ENCODE peak calls at places on chromosomes 1 and 21, in four cellular contexts. P is K562, A is HepG2, L is GM12878. H is an unnamed sample.

GRCh38 chr1:233844275-233844674 is 60.2 kb upstream of the SLC35F3 start:
- DNase-seq in P (no peak), A (no peak), L (no peak), H (no peak)

GRCh38 chr1:2053217-2053616 is 3.0 kb downstream of the PRKCZ start:
- DNase-seq in P (no peak), A (no peak), L (no peak), H (no peak)

GRCh38 chr21:41359289-41359688 is 2.5 kb upstream of the MX2 start:
- DNase-seq in P (no peak), A (no peak), L (no peak), H (peak; percentile 58)

GRCh38 chr1:177351361-177352108 is 180.8 kb downstream of the BRINP2 start:
- DNase-seq in P (no peak), A (no peak), L (no peak), H (no peak)

GRCh38 chr1:206117151-206117948 is at the start of gene AVPR1B:
- DNase-seq in P (no peak), A (no peak), L (no peak), H (peak; percentile 60)

GRCh38 chr1:160795951-160796383 is at the start of gene LY9:
- DNase-seq in P (no peak), A (no peak), L (peak; percentile 97), H (no peak)

GRCh38 chr1:41313661-41314131 is 47.5 kb upstream of the FOXO6 start:
- DNase-seq in P (peak; percentile 64), A (peak; percentile 24), L (no peak), H (peak; percentile 59)

GRCh38 chr1:42427240-42427639 is 28.6 kb downstream of the ZMYND12 start:
- DNase-seq in P (no peak), A (no peak), L (no peak), H (no peak)

DNA sequence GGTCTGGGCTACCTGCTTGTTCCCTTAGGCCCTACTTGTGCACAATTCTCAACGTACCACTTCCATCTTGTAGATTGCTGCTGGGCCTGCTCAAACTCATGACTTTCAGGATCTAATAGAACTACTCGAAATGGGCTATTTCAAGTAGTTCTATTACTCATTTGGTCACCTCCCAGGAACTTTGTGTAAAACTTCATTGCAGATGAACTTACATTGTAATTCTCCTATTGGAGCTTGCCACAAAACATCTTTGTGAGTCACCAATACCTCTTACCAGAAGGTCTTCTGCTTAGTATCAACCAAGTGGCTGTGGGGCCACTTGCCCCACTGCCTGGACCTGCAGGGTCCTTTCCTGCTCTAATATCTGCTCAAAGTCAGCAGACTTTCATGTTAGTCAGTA is 10.7 kb upstream of the MYOCOS start:
- DNase-seq in P (no peak), A (no peak), L (no peak), H (no peak)
- TF ChIP-seq ETV6 in P (no peak), A (no peak), L (no peak), H (no peak)

GRCh38 chr1:26692211-26692792 is 3.5 kb upstream of the ARID1A start:
- DNase-seq in P (peak; percentile 84), A (peak; percentile 88), L (peak; percentile 78), H (peak; percentile 75)
- TF ChIP-seq CTCF in P (peak; percentile 19), A (peak; percentile 41), L (peak; percentile 28), H (no peak)

GRCh38 chr1:113146242-113147072 is 73.5 kb downstream of the LRIG2 start:
- DNase-seq in P (peak; percentile 59), A (peak; percentile 87), L (no peak), H (no peak)
- TF ChIP-seq ETV6 in P (no peak), A (no peak), L (no peak), H (no peak)

DNA sequence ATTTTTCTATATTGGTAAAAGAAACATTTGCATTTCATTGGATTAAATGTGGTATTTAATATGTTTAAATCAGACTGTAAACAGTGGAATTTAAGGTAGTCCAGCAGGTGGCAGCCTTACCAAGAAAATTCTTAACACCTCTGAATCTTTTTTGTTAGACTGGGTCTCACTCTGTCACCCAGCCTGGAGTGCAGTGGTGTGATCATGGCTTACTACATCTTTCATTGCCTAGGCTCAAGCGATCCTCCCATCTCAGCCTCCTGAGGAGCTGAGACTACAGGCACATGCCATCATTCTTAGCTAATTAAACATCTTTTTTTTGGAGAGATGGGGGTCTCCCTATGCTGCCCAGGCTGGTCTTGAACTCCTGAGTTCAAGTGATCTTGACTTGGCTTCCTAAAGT is 98.8 kb downstream of the RABGAP1L start:
- DNase-seq in P (peak; percentile 35), A (peak; percentile 45), L (no peak), H (peak; percentile 45)
- TF ChIP-seq CTCF in P (peak; percentile 36), A (peak; percentile 66), L (peak; percentile 49), H (peak; percentile 35)

GRCh38 chr1:110878993-110879392 is 6.0 kb downstream of the CD53 start:
- DNase-seq in P (no peak), A (no peak), L (no peak), H (no peak)

GRCh38 chr1:110877364-110877763 is 4.4 kb downstream of the CD53 start:
- DNase-seq in P (no peak), A (no peak), L (no peak), H (no peak)

GRCh38 chr1:110880708-110881374 is 7.9 kb downstream of the CD53 start:
- DNase-seq in P (peak; percentile 79), A (no peak), L (no peak), H (no peak)

GRCh38 chr1:110877776-110878175 is 4.8 kb downstream of the CD53 start:
- DNase-seq in P (no peak), A (no peak), L (no peak), H (no peak)

GRCh38 chr1:110879758-110880606 is 7.0 kb downstream of the CD53 start:
- DNase-seq in P (peak; percentile 87), A (no peak), L (peak; percentile 65), H (no peak)
- TF ChIP-seq ETV6 in P (peak; percentile 53), A (no peak), L (no peak), H (no peak)

GRCh38 chr1:51630393-51630792 is 13.5 kb downstream of the OSBPL9 start:
- DNase-seq in P (no peak), A (no peak), L (no peak), H (no peak)

GRCh38 chr1:51629918-51630317 is 13.0 kb downstream of the OSBPL9 start:
- DNase-seq in P (no peak), A (no peak), L (no peak), H (no peak)

GRCh38 chr1:51624851-51625250 is 8.0 kb downstream of the OSBPL9 start:
- DNase-seq in P (no peak), A (no peak), L (no peak), H (no peak)

GRCh38 chr1:51628715-51629590 is 12.1 kb downstream of the OSBPL9 start:
- DNase-seq in P (no peak), A (no peak), L (no peak), H (no peak)

DNA sequence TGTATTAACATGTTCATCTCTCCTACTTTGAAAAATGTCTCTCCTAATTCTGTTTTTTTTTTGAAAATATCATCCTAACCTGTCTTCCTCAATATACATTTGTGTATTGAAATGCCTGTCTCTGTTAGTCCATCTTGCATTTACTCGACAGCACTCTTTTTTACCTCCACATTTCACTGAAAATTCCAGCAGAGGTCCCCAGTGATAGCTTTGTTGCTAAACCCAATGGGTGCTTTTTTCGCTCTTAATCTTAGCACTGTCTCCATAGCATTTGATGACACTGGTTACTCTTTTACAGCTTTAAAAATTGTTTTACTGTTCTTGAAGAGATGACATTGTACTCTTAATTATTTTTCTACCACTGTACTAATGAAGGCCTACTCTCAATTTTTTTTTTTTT is 10.8 kb downstream of the OSBPL9 start:
- DNase-seq in P (peak; percentile 63), A (peak; percentile 49), L (no peak), H (no peak)
- TF ChIP-seq CTCF in P (peak; percentile 72), A (peak; percentile 54), L (peak; percentile 35), H (no peak)

GRCh38 chr1:58592521-58593134 is 15.6 kb upstream of the TACSTD2 start:
- DNase-seq in P (no peak), A (no peak), L (no peak), H (no peak)
- TF ChIP-seq ETV6 in P (no peak), A (no peak), L (no peak), H (no peak)

GRCh38 chr1:221272940-221273339 is 393.7 kb downstream of the HLX start:
- DNase-seq in P (no peak), A (no peak), L (no peak), H (no peak)
- TF ChIP-seq CTCF in P (no peak), A (no peak), L (no peak), H (no peak)

GRCh38 chr21:33069994-33070811 is at the start of gene OLIG1:
- DNase-seq in P (no peak), A (no peak), L (no peak), H (peak; percentile 82)
- TF ChIP-seq ETV6 in P (no peak), A (no peak), L (no peak), H (no peak)

H was measured in WTC11.